ENCODE peak calls at places on chromosomes 2 and 18, in six cellular contexts. P is IMR-90, W is Karpas-422, T is right cardiac atrium, S is choroid plexus epithelial cell, R is NT2/D1. I is an unnamed sample.

GRCh38 chr2:28393115-28393836 is 618 bp downstream of the FOSL2 start:
- DNase-seq in P (peak; percentile 68), W (peak; percentile 63), T (peak; percentile 90), S (peak; percentile 76), R (peak; percentile 25), I (peak; percentile 74)

GRCh38 chr18:58567453-58568196 is 61.3 kb downstream of the ALPK2 start:
- DNase-seq in P (peak; percentile 99), W (no peak), T (no peak), S (peak; percentile 98), R (no peak), I (peak; percentile 89)

GRCh38 chr2:545711-546650 is 131.2 kb downstream of the TMEM18 start:
- DNase-seq in P (no peak), W (no peak), T (peak; percentile 39), S (no peak), R (no peak), I (no peak)

GRCh38 chr2:105294844-105295481 is 34.6 kb downstream of the TGFBRAP1 start:
- DNase-seq in P (peak; percentile 68), W (peak; percentile 81), T (no peak), S (peak; percentile 88), R (peak; percentile 74), I (peak; percentile 80)

GRCh38 chr2:80209458-80209857 is 95.1 kb downstream of the LRRTM1 start:
- DNase-seq in P (no peak), W (no peak), T (no peak), S (no peak), R (no peak), I (no peak)

GRCh38 chr18:2625217-2625616 is 30.3 kb upstream of the SMCHD1 start:
- DNase-seq in P (no peak), W (no peak), T (no peak), S (no peak), R (no peak), I (no peak)

GRCh38 chr2:204040016-204040415 is 103.5 kb downstream of the ICOS start:
- DNase-seq in P (no peak), W (no peak), T (no peak), S (no peak), R (no peak), I (no peak)

GRCh38 chr18:77911973-77912372 is 662.3 kb downstream of the GALR1 start:
- DNase-seq in P (no peak), W (no peak), T (no peak), S (no peak), R (no peak), I (no peak)

GRCh38 chr2:18339326-18339725 is 221.1 kb downstream of the RDH14 start:
- DNase-seq in P (peak; percentile 86), W (no peak), T (no peak), S (peak; percentile 60), R (no peak), I (peak; percentile 32)

GRCh38 chr2:143545643-143546275 is 416.5 kb downstream of the ARHGAP15 start:
- DNase-seq in P (peak; percentile 66), W (no peak), T (no peak), S (peak; percentile 23), R (no peak), I (no peak)
- H3K4me3 ChIP-seq in P (no peak overlapping the region), W (no peak overlapping the region), T (no peak overlapping the region), S (no peak overlapping the region), R (no peak overlapping the region), I (no peak overlapping the region)

GRCh38 chr2:46747297-46747818 is 168.2 kb downstream of the MCFD2 start:
- DNase-seq in P (peak; percentile 33), W (no peak), T (no peak), S (peak; percentile 26), R (no peak), I (peak; percentile 31)

GRCh38 chr2:46749042-46749461 is 166.6 kb downstream of the MCFD2 start:
- DNase-seq in P (peak; percentile 88), W (no peak), T (no peak), S (peak; percentile 90), R (no peak), I (peak; percentile 86)

GRCh38 chr2:46743021-46743420 is 172.6 kb downstream of the MCFD2 start:
- DNase-seq in P (no peak), W (no peak), T (no peak), S (no peak), R (no peak), I (no peak)

GRCh38 chr2:46751897-46752296 is 163.7 kb downstream of the MCFD2 start:
- DNase-seq in P (no peak), W (no peak), T (no peak), S (no peak), R (no peak), I (no peak)

GRCh38 chr2:46748121-46748520 is 167.5 kb downstream of the MCFD2 start:
- DNase-seq in P (peak; percentile 47), W (no peak), T (no peak), S (no peak), R (no peak), I (no peak)
- H3K4me3 ChIP-seq in P (no peak overlapping the region), W (no peak overlapping the region), T (no peak overlapping the region), S (no peak overlapping the region), R (no peak overlapping the region), I (no peak overlapping the region)

GRCh38 chr2:33314541-33314940 is 161.9 kb upstream of the RASGRP3 start:
- DNase-seq in P (no peak), W (no peak), T (no peak), S (no peak), R (no peak), I (no peak)

GRCh38 chr2:33313039-33313438 is 163.4 kb upstream of the RASGRP3 start:
- DNase-seq in P (no peak), W (no peak), T (no peak), S (no peak), R (no peak), I (no peak)

GRCh38 chr2:33318456-33318855 is 158.0 kb upstream of the RASGRP3 start:
- DNase-seq in P (no peak), W (no peak), T (no peak), S (no peak), R (no peak), I (no peak)

GRCh38 chr2:33317369-33318015 is 159.0 kb upstream of the RASGRP3 start:
- DNase-seq in P (no peak), W (no peak), T (peak; percentile 18), S (peak; percentile 25), R (no peak), I (no peak)

GRCh38 chr2:33316314-33316713 is 160.1 kb upstream of the RASGRP3 start:
- DNase-seq in P (no peak), W (no peak), T (no peak), S (no peak), R (no peak), I (no peak)
- H3K4me3 ChIP-seq in P (no peak overlapping the region), W (no peak overlapping the region), T (no peak overlapping the region), S (no peak overlapping the region), R (no peak overlapping the region), I (no peak overlapping the region)

DNA sequence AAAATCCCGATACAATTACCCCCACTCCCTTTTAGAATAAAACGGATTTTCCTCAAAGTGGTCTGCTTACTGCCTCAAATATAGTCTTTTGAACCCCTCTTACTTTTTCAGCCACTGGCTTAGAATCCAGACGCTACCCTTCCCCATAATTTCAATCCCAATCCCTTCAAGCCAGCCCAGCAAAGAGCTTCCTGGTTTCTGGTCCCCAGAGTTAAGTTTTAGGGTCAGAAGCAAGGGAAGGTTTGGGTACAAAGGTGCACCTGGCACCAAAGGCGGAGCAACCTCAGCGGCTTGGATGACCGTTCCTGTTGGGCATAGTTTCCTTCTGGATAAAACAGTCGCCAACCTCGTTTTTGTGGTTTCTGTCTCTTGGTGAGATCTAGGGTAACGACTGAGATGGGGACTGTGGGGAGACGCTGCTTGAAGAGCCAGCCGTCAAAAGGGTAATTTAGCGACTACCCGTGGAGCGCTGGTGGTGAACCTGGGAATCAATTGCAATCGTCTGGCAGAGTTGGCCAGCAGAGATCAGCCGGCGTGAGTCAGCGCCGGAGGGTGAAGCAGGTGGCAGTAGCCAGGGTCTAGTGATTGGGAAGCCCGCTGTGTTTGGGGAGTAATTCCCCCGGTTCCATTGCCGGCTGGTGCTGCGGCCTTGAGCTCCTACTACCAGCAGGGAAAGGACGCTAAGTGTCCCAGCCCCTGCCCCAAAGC is 1.6 kb downstream of the FEV start:
- DNase-seq in P (no peak), W (no peak), T (no peak), S (no peak), R (no peak), I (no peak)
- H3K4me3 ChIP-seq in P (no peak overlapping the region), W (no peak overlapping the region), T (no peak overlapping the region), S (no peak overlapping the region), R (no peak overlapping the region), I (no peak overlapping the region)